ENCODE peak calls at places on chromosomes 13 and 19, in nine cellular contexts. X, D, N, R, Z, M, S, G and F are unnamed samples.

GRCh38 chr13:109859898-109860297 is 73.5 kb upstream of the IRS2 start:
- DNase-seq in N (no peak), M (no peak), R (no peak), X (no peak), S (no peak), D (no peak), G (no peak), Z (no peak), F (no peak)

GRCh38 chr13:109783447-109783814 is 3.0 kb downstream of the IRS2 start:
- DNase-seq in R (peak), D (no peak), X (no peak), Z (no peak), M (no peak), G (no peak), N (no peak), S (peak), F (no peak)

GRCh38 chr13:113839536-113840204 is 24.2 kb downstream of the GAS6 start:
- DNase-seq in R (peak), Z (no peak), G (no peak), D (no peak), X (no peak), N (no peak), S (no peak), M (peak), F (no peak)

GRCh38 chr19:46192990-46193650 is 36.4 kb upstream of the IGFL1 start:
- DNase-seq in S (no peak), G (no peak), N (peak), X (no peak), Z (peak), M (no peak), R (peak), D (peak), F (no peak)

GRCh38 chr19:640606-641170 is 1.0 kb downstream of the FGF22 start:
- DNase-seq in G (no peak), N (no peak), Z (no peak), M (no peak), R (no peak), D (no peak), X (no peak), S (no peak), F (no peak)

GRCh38 chr19:36986131-36986530 is 70.0 kb downstream of the ZNF568 start:
- DNase-seq in D (no peak), R (no peak), M (no peak), X (no peak), N (no peak), Z (no peak), G (no peak), S (no peak), F (no peak)

GRCh38 chr19:31347828-31348314 is 1.4 kb downstream of the TSHZ3 start:
- DNase-seq in G (no peak), Z (peak), S (no peak), D (peak), X (no peak), N (no peak), R (no peak), M (no peak), F (no peak)

GRCh38 chr19:920051-920857 is 3.1 kb downstream of the KISS1R start:
- DNase-seq in G (peak), S (no peak), Z (no peak), R (no peak), X (peak), D (peak), N (no peak), M (no peak), F (peak)

GRCh38 chr13:93227906-93228801 is 1.5 kb downstream of the GPC6 start:
- DNase-seq in N (peak), G (no peak), D (peak), R (peak), Z (peak), X (no peak), M (peak), S (peak), F (peak)

GRCh38 chr13:29156136-29156535 is 336.0 kb downstream of the MTUS2 start:
- DNase-seq in G (no peak), N (no peak), S (no peak), M (no peak), R (no peak), Z (no peak), D (no peak), X (no peak), F (no peak)

GRCh38 chr13:74773263-74773662 is 639.1 kb upstream of the KLF12 start:
- DNase-seq in G (no peak), D (peak), Z (peak), R (no peak), X (no peak), N (no peak), S (no peak), M (no peak), F (no peak)

GRCh38 chr13:73449258-73449657 is 390.5 kb downstream of the KLF5 start:
- DNase-seq in M (no peak), Z (no peak), S (no peak), N (no peak), G (no peak), R (no peak), X (no peak), D (no peak), F (no peak)

GRCh38 chr13:106143930-106144709 is 391.3 kb downstream of the EFNB2 start:
- DNase-seq in G (no peak), D (no peak), N (no peak), R (no peak), X (no peak), M (no peak), Z (no peak), S (no peak), F (no peak)

GRCh38 chr19:18401580-18402112 is 4.2 kb upstream of the LRRC25 start:
- DNase-seq in S (no peak), D (peak), N (peak), R (peak), X (no peak), Z (peak), G (no peak), M (peak), F (no peak)

GRCh38 chr13:67438465-67438864 is 208.3 kb upstream of the PCDH9 start:
- DNase-seq in N (peak), R (no peak), X (no peak), S (no peak), Z (no peak), G (no peak), D (no peak), M (no peak), F (no peak)

GRCh38 chr13:67120872-67121531 is 109.1 kb downstream of the PCDH9 start:
- DNase-seq in G (no peak), D (no peak), S (no peak), X (no peak), R (no peak), N (no peak), Z (peak), M (no peak), F (no peak)

GRCh38 chr19:9847087-9847671 is 12.1 kb downstream of the PIN1 start:
- DNase-seq in X (peak), N (peak), S (peak), G (peak), D (peak), R (peak), Z (peak), M (no peak), F (peak)

GRCh38 chr19:19547674-19548345 is 9.7 kb downstream of the CILP2 start:
- DNase-seq in D (no peak), G (no peak), N (no peak), X (no peak), Z (no peak), S (no peak), R (no peak), M (peak), F (no peak)

GRCh38 chr13:114318624-114319023 is 4.3 kb downstream of the CHAMP1 start:
- DNase-seq in M (no peak), R (no peak), S (no peak), N (no peak), Z (no peak), D (peak), X (no peak), G (no peak), F (no peak)

GRCh38 chr13:21048901-21049655 is 12.3 kb downstream of the LATS2 start:
- DNase-seq in D (no peak), Z (no peak), G (no peak), X (no peak), N (no peak), R (no peak), M (no peak), S (no peak), F (no peak)

GRCh38 chr19:1261863-1262686 is 7.1 kb upstream of the CIRBP start:
- DNase-seq in R (peak), X (no peak), S (no peak), N (no peak), Z (peak), G (no peak), D (peak), M (peak), F (no peak)

GRCh38 chr13:42211704-42212103 is 60.2 kb upstream of the AKAP11 start:
- DNase-seq in M (no peak), S (no peak), D (peak), R (no peak), G (no peak), X (no peak), Z (peak), N (no peak), F (no peak)

GRCh38 chr13:30355405-30355741 is 48.0 kb upstream of the KATNAL1 start:
- DNase-seq in R (no peak), G (peak), N (no peak), D (no peak), M (no peak), Z (no peak), X (no peak), S (peak), F (peak)

GRCh38 chr13:70893832-70894231 is 785.6 kb upstream of the KLHL1 start:
- DNase-seq in X (no peak), M (no peak), D (no peak), R (no peak), S (peak), N (no peak), G (no peak), Z (no peak), F (no peak)

GRCh38 chr13:37069597-37070103 is 10.2 kb upstream of the SUPT20H start:
- DNase-seq in S (no peak), N (no peak), D (no peak), R (no peak), Z (no peak), M (no peak), X (no peak), G (no peak), F (no peak)

GRCh38 chr19:40933025-40933424 is 51.0 kb upstream of the CYP2A7 start:
- DNase-seq in G (no peak), Z (peak), R (no peak), N (peak), M (no peak), X (no peak), S (peak), D (no peak), F (no peak)

GRCh38 chr13:96998071-96998470 is 3.8 kb upstream of the OXGR1 start:
- DNase-seq in G (no peak), D (no peak), R (no peak), X (no peak), S (no peak), Z (no peak), M (no peak), N (no peak), F (peak)

GRCh38 chr13:94073006-94073744 is 406.3 kb downstream of the DCT start:
- DNase-seq in S (no peak), N (no peak), X (no peak), D (peak), M (no peak), Z (peak), G (no peak), R (no peak), F (no peak)

GRCh38 chr13:100694722-100695644 is 20.4 kb upstream of the TMTC4 start:
- DNase-seq in R (no peak), X (no peak), D (peak), G (no peak), S (peak), M (no peak), Z (peak), N (peak), F (peak)

GRCh38 chr13:46992383-46992952 is 95.6 kb upstream of the HTR2A start:
- DNase-seq in N (peak), X (no peak), G (no peak), M (no peak), S (no peak), D (peak), R (no peak), Z (peak), F (no peak)

GRCh38 chr19:39362682-39363657 is 20.7 kb downstream of the SAMD4B start:
- DNase-seq in N (no peak), X (no peak), S (no peak), R (no peak), Z (peak), G (no peak), M (no peak), D (peak), F (no peak)

GRCh38 chr13:101018720-101019119 is 344.1 kb upstream of the TMTC4 start:
- DNase-seq in R (no peak), X (no peak), D (peak), S (no peak), Z (peak), N (no peak), G (no peak), M (no peak), F (no peak)